ENCODE peak calls at places on chromosomes 2 and 18, in nine cellular contexts. L is CD4-positive, CD25-positive, alpha-beta regulatory T cell; H is H54; Z is prostate gland; D is RWPE1; M is omental fat pad; T is NCI-H187; K is stimulated activated naive CD8-positive, alpha-beta T cell treated with anti-CD3 and anti-CD28 coated beads, Interleukin-15, Interleukin-2, amounts not matched to agents 100 U/mL and 50 U/mL, for 24 hours; X is NCI-H1694. Q is an unnamed sample.

GRCh38 chr2:175366814-175367213 is 185.3 kb upstream of the ATP5MC3 start:
- DNase-seq in L (peak), H (peak), Z (peak), D (peak), M (no peak), T (peak), K (peak), X (peak), Q (no peak)

GRCh38 chr2:132503621-132504200 is 87.1 kb downstream of the GPR39 start:
- DNase-seq in L (no peak), H (no peak), Z (no peak), D (no peak), M (no peak), T (no peak), K (no peak), X (no peak), Q (no peak)

GRCh38 chr18:47265197-47265596 is 13.7 kb upstream of the SKOR2 start:
- DNase-seq in L (no peak), H (peak), Z (no peak), D (no peak), M (no peak), T (no peak), K (no peak), X (no peak), Q (no peak)

GRCh38 chr2:69200107-69200520 is 186.9 kb downstream of the GFPT1 start:
- DNase-seq in L (no peak), H (no peak), Z (no peak), D (no peak), M (no peak), T (no peak), K (no peak), X (no peak), Q (no peak)

GRCh38 chr2:174120346-174120745 is 128.0 kb downstream of the OLA1 start:
- DNase-seq in L (no peak), H (no peak), Z (no peak), D (peak), M (no peak), T (no peak), K (peak), X (no peak), Q (no peak)

GRCh38 chr2:207969249-207969648 is 56.1 kb downstream of the PLEKHM3 start:
- DNase-seq in L (no peak), H (no peak), Z (no peak), D (no peak), M (no peak), T (no peak), K (no peak), X (no peak), Q (no peak)

GRCh38 chr2:240967681-240968621 is 30.5 kb upstream of the SNED1 start:
- DNase-seq in L (no peak), H (no peak), Z (no peak), D (no peak), M (no peak), T (no peak), K (no peak), X (no peak), Q (no peak)

GRCh38 chr2:111930875-111931274 is 32.5 kb downstream of the MERTK start:
- DNase-seq in L (no peak), H (peak), Z (no peak), D (peak), M (no peak), T (no peak), K (peak), X (no peak), Q (no peak)

GRCh38 chr2:76978064-76978463 is 544.1 kb downstream of the LRRTM4 start:
- DNase-seq in L (no peak), H (no peak), Z (no peak), D (no peak), M (no peak), T (no peak), K (no peak), X (no peak), Q (no peak)

GRCh38 chr2:128777091-128778045 is 458.7 kb upstream of the HS6ST1 start:
- DNase-seq in L (no peak), H (no peak), Z (no peak), D (no peak), M (no peak), T (no peak), K (no peak), X (no peak), Q (no peak)

GRCh38 chr2:127857494-127857818 is 499 bp downstream of the POLR2D start:
- DNase-seq in L (peak), H (no peak), Z (no peak), D (peak), M (no peak), T (no peak), K (peak), X (peak), Q (no peak)

GRCh38 chr2:207122914-207123744 is 42.6 kb downstream of the KLF7 start:
- DNase-seq in L (no peak), H (no peak), Z (no peak), D (no peak), M (no peak), T (no peak), K (peak), X (no peak), Q (no peak)

GRCh38 chr2:128268611-128269357 is 49.9 kb downstream of the HS6ST1 start:
- DNase-seq in L (no peak), H (no peak), Z (no peak), D (no peak), M (no peak), T (no peak), K (no peak), X (no peak), Q (no peak)

GRCh38 chr2:20221169-20221938 is 3.6 kb downstream of the SDC1 start:
- DNase-seq in L (no peak), H (no peak), Z (peak), D (no peak), M (no peak), T (no peak), K (no peak), X (no peak), Q (no peak)

GRCh38 chr2:215290980-215291599 is 20.8 kb upstream of the ATIC start:
- DNase-seq in L (no peak), H (no peak), Z (no peak), D (no peak), M (no peak), T (no peak), K (no peak), X (no peak), Q (no peak)

GRCh38 chr2:189698020-189698887 is 23.8 kb downstream of the ANKAR start:
- DNase-seq in L (peak), H (no peak), Z (peak), D (peak), M (no peak), T (no peak), K (peak), X (peak), Q (no peak)

GRCh38 chr2:240466579-240467148 is 31.2 kb downstream of the GPC1 start:
- DNase-seq in L (no peak), H (no peak), Z (peak), D (no peak), M (peak), T (no peak), K (no peak), X (no peak), Q (no peak)

GRCh38 chr2:51734115-51734514 is 702.2 kb upstream of the NRXN1 start:
- DNase-seq in L (no peak), H (no peak), Z (no peak), D (no peak), M (no peak), T (no peak), K (no peak), X (no peak), Q (no peak)

GRCh38 chr18:23143059-23143831 is 8.0 kb downstream of the CABLES1 start:
- DNase-seq in L (no peak), H (no peak), Z (no peak), D (peak), M (no peak), T (no peak), K (no peak), X (no peak), Q (no peak)

GRCh38 chr2:201279079-201279478 is 18.7 kb downstream of the CASP8 start:
- DNase-seq in L (no peak), H (no peak), Z (no peak), D (no peak), M (no peak), T (no peak), K (no peak), X (no peak), Q (no peak)

GRCh38 chr2:145682536-145683157 is 1162.7 kb upstream of the ZEB2 start:
- DNase-seq in L (no peak), H (no peak), Z (no peak), D (no peak), M (no peak), T (no peak), K (no peak), X (no peak), Q (no peak)

GRCh38 chr2:17079262-17079661 is 413.6 kb upstream of the CYRIA start:
- DNase-seq in L (no peak), H (no peak), Z (no peak), D (no peak), M (no peak), T (no peak), K (no peak), X (no peak), Q (no peak)

GRCh38 chr2:206488623-206489022 is 45.3 kb downstream of the ADAM23 start:
- DNase-seq in L (no peak), H (no peak), Z (no peak), D (no peak), M (no peak), T (no peak), K (no peak), X (no peak), Q (no peak)

GRCh38 chr2:238505119-238505891 is 78.6 kb downstream of the ASB1 start:
- DNase-seq in L (no peak), H (no peak), Z (no peak), D (no peak), M (no peak), T (no peak), K (no peak), X (no peak), Q (no peak)

GRCh38 chr2:185978634-185979405 is 240.2 kb downstream of the FSIP2 start:
- DNase-seq in L (no peak), H (no peak), Z (no peak), D (peak), M (no peak), T (no peak), K (no peak), X (no peak), Q (no peak)

GRCh38 chr2:45918816-45919655 is 267.6 kb downstream of the PRKCE start:
- DNase-seq in L (no peak), H (no peak), Z (no peak), D (no peak), M (no peak), T (no peak), K (no peak), X (peak), Q (no peak)

Q was measured in hypothalamus.